ENCODE peak calls at places on chromosome 14, in seven cellular contexts. U is IMR-90, F is cardiac muscle cell, B is breast epithelium, J is thyroid gland, T is WERI-Rb-1, Z is esophagus squamous epithelium. O is an unnamed sample.

GRCh38 chr14:91303924-91304229 is 59.4 kb upstream of the GPR68 start:
- DNase-seq in U (no peak), F (no peak), B (no peak), J (no peak), T (no peak), Z (no peak), O (no peak)

GRCh38 chr14:88518592-88519512 is 36.0 kb downstream of the PTPN21 start:
- DNase-seq in U (peak), F (no peak), B (no peak), J (no peak), T (no peak), Z (no peak), O (no peak)

GRCh38 chr14:80850197-80850814 is 91.2 kb downstream of the CEP128 start:
- DNase-seq in U (peak), F (peak), B (no peak), J (no peak), T (no peak), Z (no peak), O (no peak)

GRCh38 chr14:78690836-78691235 is 520.7 kb downstream of the NRXN3 start:
- DNase-seq in U (no peak), F (no peak), B (no peak), J (no peak), T (no peak), Z (no peak), O (no peak)

GRCh38 chr14:39203659-39204606 is 28.9 kb downstream of the PNN start:
- DNase-seq in U (no peak), F (no peak), B (no peak), J (no peak), T (peak), Z (no peak), O (no peak)

GRCh38 chr14:50335389-50335788 is 23.3 kb downstream of the DMAC2L start:
- DNase-seq in U (peak), F (peak), B (no peak), J (peak), T (peak), Z (no peak), O (no peak)

GRCh38 chr14:101927859-101928258 is 36.5 kb upstream of the DYNC1H1 start:
- DNase-seq in U (peak), F (no peak), B (no peak), J (peak), T (no peak), Z (no peak), O (peak)

GRCh38 chr14:95468416-95469133 is 47.9 kb downstream of the SYNE3 start:
- DNase-seq in U (no peak), F (no peak), B (no peak), J (no peak), T (no peak), Z (no peak), O (no peak)

GRCh38 chr14:53921027-53921426 is 35.6 kb downstream of the BMP4 start:
- DNase-seq in U (no peak), F (no peak), B (no peak), J (no peak), T (no peak), Z (no peak), O (no peak)

GRCh38 chr14:60349663-60350365 is 100.8 kb downstream of the PPM1A start:
- DNase-seq in U (peak), F (peak), B (no peak), J (peak), T (peak), Z (no peak), O (no peak)

GRCh38 chr14:71212683-71213107 is 305.4 kb downstream of the PCNX1 start:
- DNase-seq in U (peak), F (no peak), B (no peak), J (no peak), T (no peak), Z (no peak), O (no peak)

GRCh38 chr14:104115691-104116543 is 22.5 kb upstream of the KIF26A start:
- DNase-seq in U (no peak), F (no peak), B (peak), J (peak), T (peak), Z (no peak), O (peak)
- H3K4me3 ChIP-seq in U (no peak), F (no peak), B (peak), J (peak), T (peak), Z (peak), O (peak)

GRCh38 chr14:21063479-21063878 is 5.9 kb downstream of the RNASE8 start:
- DNase-seq in U (peak), F (no peak), B (no peak), J (peak), T (no peak), Z (no peak), O (no peak)

GRCh38 chr14:21058903-21059302 is 1.3 kb downstream of the RNASE8 start:
- DNase-seq in U (no peak), F (no peak), B (no peak), J (no peak), T (no peak), Z (no peak), O (no peak)

GRCh38 chr14:21061347-21061668 is 3.7 kb downstream of the RNASE8 start:
- DNase-seq in U (no peak), F (no peak), B (no peak), J (no peak), T (no peak), Z (no peak), O (no peak)

GRCh38 chr14:21059842-21060589 is 2.4 kb downstream of the RNASE8 start:
- DNase-seq in U (no peak), F (no peak), B (no peak), J (no peak), T (no peak), Z (no peak), O (no peak)

GRCh38 chr14:21060590-21061346 is 3.1 kb downstream of the RNASE8 start:
- DNase-seq in U (no peak), F (no peak), B (no peak), J (no peak), T (no peak), Z (no peak), O (no peak)
- H3K4me3 ChIP-seq in U (no peak), F (no peak), B (no peak), J (no peak), T (no peak), Z (no peak), O (no peak)

GRCh38 chr14:24943024-24943423 is 106.9 kb downstream of the STXBP6 start:
- DNase-seq in U (no peak), F (no peak), B (no peak), J (peak), T (no peak), Z (no peak), O (no peak)
- H3K4me3 ChIP-seq in U (no peak), F (no peak), B (no peak), J (no peak), T (no peak), Z (no peak), O (no peak)

DNA sequence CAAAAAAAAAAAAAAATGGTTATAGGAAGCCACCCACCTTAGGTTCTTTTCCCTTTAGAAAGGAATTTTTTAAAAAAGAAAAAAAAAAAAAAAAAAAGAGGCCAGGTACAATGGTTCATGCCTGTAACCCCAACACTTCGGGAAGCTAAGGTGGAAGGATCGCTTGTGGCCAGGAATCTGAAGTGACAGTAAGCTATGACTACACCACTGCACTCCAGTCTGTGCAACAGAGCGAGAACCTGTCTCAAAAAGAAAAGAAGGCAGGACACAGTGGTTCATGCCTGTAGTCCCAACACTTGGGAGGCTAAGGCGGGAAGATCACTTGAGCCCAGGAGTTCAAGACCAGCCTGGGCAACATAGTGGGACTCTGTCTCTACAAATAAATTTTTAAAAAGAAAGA is 36.0 kb downstream of the SPTLC2 start:
- DNase-seq in U (no peak), F (no peak), B (no peak), J (peak), T (no peak), Z (no peak), O (no peak)
- H3K4me3 ChIP-seq in U (no peak), F (no peak), B (no peak), J (no peak), T (no peak), Z (no peak), O (no peak)

GRCh38 chr14:57939084-57939483 is 73.2 kb upstream of the SLC35F4 start:
- DNase-seq in U (no peak), F (no peak), B (no peak), J (no peak), T (no peak), Z (no peak), O (no peak)

GRCh38 chr14:57937681-57938080 is 71.8 kb upstream of the SLC35F4 start:
- DNase-seq in U (no peak), F (no peak), B (no peak), J (no peak), T (no peak), Z (no peak), O (no peak)

GRCh38 chr14:57943038-57943437 is 77.1 kb upstream of the SLC35F4 start:
- DNase-seq in U (no peak), F (no peak), B (no peak), J (no peak), T (no peak), Z (no peak), O (no peak)

GRCh38 chr14:57938533-57938932 is 72.6 kb upstream of the SLC35F4 start:
- DNase-seq in U (no peak), F (no peak), B (no peak), J (no peak), T (no peak), Z (no peak), O (no peak)

GRCh38 chr14:57943541-57943940 is 77.6 kb upstream of the SLC35F4 start:
- DNase-seq in U (no peak), F (no peak), B (no peak), J (no peak), T (no peak), Z (no peak), O (no peak)
- H3K4me3 ChIP-seq in U (no peak), F (no peak), B (no peak), J (no peak), T (no peak), Z (no peak), O (no peak)

GRCh38 chr14:104680056-104680805 is 9.2 kb upstream of the INF2 start:
- DNase-seq in U (peak), F (no peak), B (no peak), J (peak), T (no peak), Z (no peak), O (peak)

GRCh38 chr14:104681689-104682074 is 7.7 kb upstream of the INF2 start:
- DNase-seq in U (peak), F (peak), B (peak), J (peak), T (peak), Z (no peak), O (peak)

GRCh38 chr14:104678901-104679705 is 10.3 kb upstream of the INF2 start:
- DNase-seq in U (no peak), F (no peak), B (no peak), J (no peak), T (no peak), Z (no peak), O (no peak)

GRCh38 chr14:104682107-104682593 is 7.3 kb upstream of the INF2 start:
- DNase-seq in U (no peak), F (peak), B (no peak), J (no peak), T (no peak), Z (no peak), O (peak)

DNA sequence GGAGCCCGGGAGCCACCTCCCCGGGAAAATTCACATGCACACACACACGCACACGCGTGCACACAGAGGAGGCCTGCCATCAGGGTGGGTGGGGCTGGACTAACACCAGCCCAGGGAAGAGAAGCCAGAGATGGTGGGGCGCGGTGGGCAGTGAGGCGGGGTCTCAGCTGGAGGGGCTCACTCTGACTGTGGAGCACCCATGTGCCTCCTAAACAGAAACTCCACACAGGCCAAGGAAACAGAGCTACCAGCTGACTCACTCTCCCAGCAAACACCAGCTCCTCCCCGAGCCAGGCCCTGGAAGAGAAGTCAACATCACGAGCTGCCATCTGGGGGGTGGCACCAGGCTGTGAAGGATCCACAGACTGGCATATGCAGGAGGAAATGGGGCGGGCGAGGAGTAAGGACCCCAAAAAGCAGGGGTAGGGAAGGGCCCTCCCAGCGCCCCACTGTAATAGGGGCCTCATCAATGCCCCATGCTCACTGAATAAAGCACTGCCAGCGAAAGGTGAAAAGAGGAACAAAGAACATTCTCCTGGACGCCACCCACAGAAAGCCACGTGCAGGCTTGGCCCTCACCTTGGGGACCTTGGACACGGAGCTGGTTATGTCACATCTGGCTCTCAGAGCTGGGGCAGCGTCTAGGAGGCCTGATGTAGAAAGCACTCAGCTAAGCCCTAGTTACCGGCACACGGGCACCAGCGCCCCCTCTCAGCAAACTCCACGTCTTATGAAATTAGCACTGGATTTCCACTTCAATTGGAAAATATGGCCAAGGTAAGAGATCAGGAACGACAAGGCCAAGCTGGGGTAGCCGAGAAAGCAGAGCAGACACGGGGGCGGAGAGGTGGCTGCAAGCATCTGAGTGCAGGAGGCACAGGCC is 8.4 kb upstream of the INF2 start:
- DNase-seq in U (peak), F (peak), B (peak), J (no peak), T (peak), Z (no peak), O (peak)
- H3K4me3 ChIP-seq in U (no peak), F (no peak), B (peak), J (no peak), T (peak), Z (peak), O (peak)

O was measured in upper lobe of left lung.